ENCODE peak calls at places on chromosomes 16 and 17, in four cellular contexts. T, M, S and X are unnamed samples.

GRCh38 chr16:15427648-15428239 is 6.6 kb upstream of the BMERB1 start:
- DNase-seq in M (peak), S (peak), T (peak), X (no peak)

GRCh38 chr16:65125871-65126270 is 4.0 kb upstream of the CDH11 start:
- DNase-seq in M (no peak), S (no peak), T (peak), X (no peak)

GRCh38 chr17:32746280-32746679 is 130.6 kb downstream of the MYO1D start:
- DNase-seq in S (no peak), T (peak), M (no peak), X (no peak)

GRCh38 chr17:44828919-44829557 is 1.0 kb downstream of the GJC1 start:
- DNase-seq in S (no peak), T (peak), M (peak), X (no peak)

GRCh38 chr16:49596699-49597291 is 223.2 kb downstream of the C16orf78 start:
- DNase-seq in S (no peak), T (no peak), M (no peak), X (no peak)

GRCh38 chr17:81991684-81992513 is 14.5 kb downstream of the ASPSCR1 start:
- DNase-seq in S (no peak), M (no peak), T (peak), X (no peak)

GRCh38 chr17:158379-158778 is 21.0 kb downstream of the SCGB1C2 start:
- DNase-seq in M (no peak), T (no peak), S (no peak), X (no peak)

GRCh38 chr16:73095885-73096341 is 48.0 kb upstream of the ZFHX3 start:
- DNase-seq in T (no peak), M (no peak), S (no peak), X (no peak)

GRCh38 chr17:7931709-7932482 is at the start of the genes CNTROB and TRAPPC1:
- DNase-seq in M (peak), S (peak), T (peak), X (peak)

GRCh38 chr17:3590231-3590630 is 19.0 kb downstream of the TRPV1 start:
- DNase-seq in M (no peak), T (no peak), S (no peak), X (no peak)

GRCh38 chr17:28372203-28372944 is 880 bp downstream of the SARM1 start:
- DNase-seq in M (no peak), T (no peak), S (peak), X (no peak)

GRCh38 chr17:44569459-44569858 is 12.2 kb downstream of the FZD2 start:
- DNase-seq in M (no peak), S (no peak), T (no peak), X (no peak)

GRCh38 chr17:79946352-79947231 is 89.1 kb downstream of the TBC1D16 start:
- DNase-seq in M (no peak), T (no peak), S (no peak), X (no peak)

GRCh38 chr16:66387817-66388332 is 21.4 kb downstream of the CDH5 start:
- DNase-seq in M (no peak), T (no peak), S (no peak), X (no peak)

GRCh38 chr16:53358884-53359283 is 75.4 kb upstream of the RBL2 start:
- DNase-seq in S (no peak), T (no peak), M (no peak), X (no peak)
- TF ChIP-seq CTCF in S (no peak), T (no peak), M (no peak), X (no peak)

GRCh38 chr16:68233835-68234187 is 2.1 kb downstream of the ESRP2 start:
- DNase-seq in T (no peak), M (no peak), S (no peak), X (no peak)
- H3K4me3 ChIP-seq in T (peak), M (no peak), S (peak), X (no peak)

GRCh38 chr17:1918346-1919021 is 88.7 kb downstream of the RPA1 start:
- DNase-seq in M (no peak), T (no peak), S (no peak), X (no peak)

GRCh38 chr17:1915889-1916288 is 86.1 kb downstream of the RPA1 start:
- DNase-seq in T (no peak), M (no peak), S (no peak), X (no peak)

GRCh38 chr17:1916339-1916738 is 86.5 kb downstream of the RPA1 start:
- DNase-seq in T (no peak), M (no peak), S (no peak), X (no peak)

GRCh38 chr17:1919206-1919605 is 89.4 kb downstream of the RPA1 start:
- DNase-seq in M (no peak), T (no peak), S (no peak), X (no peak)

DNA sequence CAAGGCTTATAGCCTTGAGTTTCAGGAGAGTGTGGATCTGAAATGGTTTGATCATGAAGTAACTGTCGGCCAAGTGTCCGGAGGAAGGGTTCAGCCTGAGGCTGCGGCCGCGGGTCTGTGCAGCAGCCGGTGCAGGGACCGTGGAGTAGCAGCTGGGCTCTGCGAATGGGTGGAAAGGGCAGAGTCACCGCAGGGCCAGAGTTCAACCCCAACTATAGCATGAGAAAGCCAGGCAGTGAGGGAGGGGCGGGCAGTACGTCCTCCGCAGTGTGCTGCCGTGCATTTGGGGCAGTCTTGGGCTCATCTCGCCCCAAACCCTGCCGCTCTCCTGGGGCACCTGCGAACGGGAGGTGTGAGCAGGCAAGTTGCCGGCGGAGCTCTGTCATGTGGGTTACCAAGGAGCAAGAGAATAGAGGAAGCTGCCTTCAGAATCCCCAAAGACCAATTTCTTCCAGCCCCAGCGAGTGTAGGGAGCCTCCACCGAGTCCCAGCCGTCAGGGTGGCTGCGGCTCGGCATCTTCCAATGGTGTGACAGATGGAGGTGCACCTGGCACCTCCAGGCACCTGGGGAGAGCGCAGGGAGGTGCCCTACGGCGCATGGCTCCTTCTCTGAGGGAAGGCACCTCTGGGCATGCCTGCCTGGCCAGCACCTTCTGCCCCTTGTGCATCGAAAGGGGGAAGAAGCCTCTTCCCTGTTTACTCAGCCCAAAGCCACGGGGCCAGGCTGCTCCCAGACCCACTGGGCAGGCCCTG is 87.3 kb downstream of the RPA1 start:
- DNase-seq in T (no peak), M (no peak), S (no peak), X (no peak)
- TF ChIP-seq CTCF in T (no peak), M (no peak), S (no peak), X (no peak)

GRCh38 chr17:5419356-5419958 is at the start of gene NUP88:
- DNase-seq in M (peak), T (peak), S (peak), X (peak)

GRCh38 chr17:5425826-5426225 is 5.8 kb downstream of the RPAIN start:
- DNase-seq in T (no peak), M (no peak), S (no peak), X (no peak)

GRCh38 chr17:5419959-5420653 is at the start of gene RPAIN:
- DNase-seq in T (peak), S (peak), M (peak), X (no peak)

GRCh38 chr17:5424909-5425308 is 4.9 kb downstream of the RPAIN start:
- DNase-seq in M (no peak), S (no peak), T (no peak), X (no peak)

GRCh38 chr17:5422505-5422904 is 2.5 kb downstream of the RPAIN start:
- DNase-seq in M (no peak), S (no peak), T (peak), X (peak)
- H3K4me3 ChIP-seq in M (no peak), S (no peak), T (no peak), X (no peak)

DNA sequence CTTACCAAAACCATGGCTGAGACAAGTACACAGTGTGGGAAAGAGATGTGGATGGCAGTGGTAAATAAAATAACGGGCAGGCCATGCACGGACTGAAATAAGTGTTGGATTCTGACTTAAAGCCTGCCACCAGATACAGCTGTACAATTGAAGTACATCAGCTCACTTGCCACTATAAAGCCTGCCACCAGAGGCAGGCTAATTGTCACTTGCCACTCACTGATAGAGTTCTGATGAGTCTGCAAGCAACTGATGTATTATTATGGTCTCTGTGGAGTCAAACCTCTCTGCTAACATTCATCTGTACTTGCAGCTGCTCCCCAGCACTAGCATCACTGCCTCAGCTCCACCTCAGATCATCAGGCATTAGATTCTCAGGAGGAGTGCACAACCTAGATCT is 93.0 kb downstream of the CYTH1 start:
- DNase-seq in S (no peak), T (no peak), M (no peak), X (no peak)
- TF ChIP-seq CTCF in S (no peak), T (peak), M (peak), X (peak)

DNA sequence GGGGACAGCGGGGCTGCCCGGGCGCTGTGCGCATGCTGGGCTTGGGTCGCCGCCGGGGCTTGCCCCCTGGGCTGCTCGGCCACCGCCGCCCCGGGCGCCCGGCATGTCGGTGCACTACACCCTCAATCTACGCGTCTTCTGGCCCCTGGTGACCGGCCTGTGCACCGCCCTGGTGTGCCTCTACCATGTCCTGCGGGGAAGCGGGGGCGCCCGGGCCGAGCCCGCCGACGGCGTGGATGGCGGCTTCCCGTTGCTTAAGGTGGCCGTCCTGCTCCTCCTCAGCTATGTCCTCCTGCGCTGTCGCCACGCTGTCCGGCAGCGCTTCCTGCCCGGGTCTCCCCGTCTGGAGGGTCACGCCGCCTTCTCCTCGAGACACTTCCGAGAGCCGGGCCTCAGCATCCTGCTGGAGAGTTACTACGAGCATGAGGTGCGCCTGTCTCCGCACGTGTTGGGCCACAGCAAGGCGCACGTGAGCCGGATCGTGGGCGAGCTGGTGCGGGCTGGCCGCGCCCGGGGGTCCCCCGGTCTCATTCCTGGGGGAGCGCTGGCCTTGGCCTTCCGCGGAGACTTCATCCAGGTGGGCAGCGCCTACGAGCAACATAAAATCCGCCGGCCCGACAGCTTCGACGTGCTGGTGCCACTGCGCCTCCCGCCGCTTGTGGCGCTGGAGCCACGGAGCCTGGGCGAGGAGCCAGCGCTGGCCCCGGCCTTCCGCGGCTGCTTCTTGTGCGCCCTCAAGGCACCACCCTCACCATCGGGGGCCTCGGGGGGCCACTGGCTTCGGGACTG is 789 bp downstream of the ITPRIPL2 start:
- DNase-seq in T (peak), M (no peak), S (peak), X (no peak)
- H3K4me3 ChIP-seq in T (peak), M (peak), S (peak), X (peak)